ENCODE peak calls at places on chromosomes 1 and 21, in seven cellular contexts. I is IMR-90; R is mesothelial cell of epicardium; C is HFFc6; P is activated effector memory CD4-positive, alpha-beta T cell treated with anti-CD3 and anti-CD28 coated beads, Interleukin-2, amount 50 U/mL, for 16 hours; S is cardiac fibroblast; T is posterior cingulate gyrus. W is an unnamed sample.

GRCh38 chr1:156600733-156601121 is 552 bp downstream of the GPATCH4 start:
- DNase-seq in I (no peak), R (no peak), C (no peak), P (no peak), S (no peak), T (no peak), W (no peak)

GRCh38 chr1:61426254-61426653 is 298.7 kb downstream of the TM2D1 start:
- DNase-seq in I (no peak), R (no peak), C (no peak), P (no peak), S (no peak), T (no peak), W (no peak)

GRCh38 chr1:97500696-97501297 is 420.0 kb downstream of the DPYD start:
- DNase-seq in I (no peak), R (no peak), C (no peak), P (no peak), S (no peak), T (no peak), W (no peak)

GRCh38 chr1:10678395-10678794 is 118.1 kb downstream of the CASZ1 start:
- DNase-seq in I (no peak), R (no peak), C (no peak), P (no peak), S (no peak), T (no peak), W (no peak)

GRCh38 chr1:29875557-29876028 is 639.3 kb downstream of the PTPRU start:
- DNase-seq in I (no peak), R (no peak), C (no peak), P (no peak), S (no peak), T (no peak), W (no peak)

GRCh38 chr1:28416509-28417194 is 47.1 kb downstream of the PHACTR4 start:
- DNase-seq in I (no peak), R (no peak), C (no peak), P (no peak), S (no peak), T (no peak), W (no peak)

GRCh38 chr21:25925936-25926335 is 191.2 kb downstream of the GABPA start:
- DNase-seq in I (peak), R (no peak), C (no peak), P (no peak), S (peak), T (no peak), W (no peak)

GRCh38 chr1:76238094-76238551 is 163.6 kb downstream of the ST6GALNAC3 start:
- DNase-seq in I (no peak), R (no peak), C (peak), P (no peak), S (no peak), T (no peak), W (no peak)

GRCh38 chr1:63912643-63913042 is 138.8 kb downstream of the ROR1 start:
- DNase-seq in I (no peak), R (no peak), C (no peak), P (no peak), S (no peak), T (no peak), W (no peak)

GRCh38 chr1:93574991-93575390 is 106.6 kb downstream of the BCAR3 start:
- DNase-seq in I (no peak), R (no peak), C (no peak), P (no peak), S (no peak), T (no peak), W (no peak)

GRCh38 chr1:115874497-115874896 is 33.6 kb upstream of the NHLH2 start:
- DNase-seq in I (no peak), R (no peak), C (no peak), P (no peak), S (no peak), T (no peak), W (no peak)

GRCh38 chr1:107739183-107739582 is 225.8 kb downstream of the VAV3 start:
- DNase-seq in I (no peak), R (no peak), C (no peak), P (no peak), S (no peak), T (no peak), W (no peak)

GRCh38 chr1:102498929-102499328 is 502.2 kb upstream of the OLFM3 start:
- DNase-seq in I (no peak), R (no peak), C (peak), P (no peak), S (peak), T (no peak), W (no peak)

GRCh38 chr1:241156231-241156965 is 200.6 kb downstream of the RGS7 start:
- DNase-seq in I (peak), R (no peak), C (no peak), P (no peak), S (peak), T (no peak), W (no peak)

GRCh38 chr1:224644553-224645154 is 28.5 kb downstream of the CNIH3 start:
- DNase-seq in I (peak), R (no peak), C (peak), P (peak), S (peak), T (no peak), W (no peak)

GRCh38 chr1:224183591-224184312 is 712 bp downstream of the DEGS1 start:
- DNase-seq in I (peak), R (peak), C (peak), P (peak), S (peak), T (peak), W (peak)